ENCODE peak calls at places on chromosome 5, in six cellular contexts. D is endodermal cell, V is heart right ventricle, U is neural progenitor cell, I is epithelial cell of esophagus, R is lower lobe of right lung. W is an unnamed sample.

GRCh38 chr5:4862500-4862899 is 277.6 kb upstream of the ADAMTS16 start:
- DNase-seq in D (no peak), V (no peak), U (peak), I (peak), R (no peak), W (no peak)

GRCh38 chr5:27463446-27464149 is 425.2 kb upstream of the CDH9 start:
- DNase-seq in D (no peak), V (no peak), U (no peak), I (no peak), R (no peak), W (no peak)

GRCh38 chr5:138942861-138943260 is 67.7 kb upstream of the LRRTM2 start:
- DNase-seq in D (peak), V (no peak), U (no peak), I (no peak), R (no peak), W (no peak)

GRCh38 chr5:179623906-179624741 is 653 bp upstream of the HNRNPH1 start:
- DNase-seq in D (peak), V (no peak), U (peak), I (peak), R (peak), W (no peak)

GRCh38 chr5:9971301-9971700 is 278.4 kb downstream of the ATPSCKMT start:
- DNase-seq in D (no peak), V (no peak), U (no peak), I (no peak), R (no peak), W (no peak)

GRCh38 chr5:171667341-171668096 is 118.1 kb upstream of the SMIM23 start:
- DNase-seq in D (peak), V (peak), U (peak), I (peak), R (peak), W (no peak)

GRCh38 chr5:119327018-119327417 is 28.8 kb upstream of the TNFAIP8 start:
- DNase-seq in D (no peak), V (no peak), U (no peak), I (no peak), R (no peak), W (no peak)

GRCh38 chr5:122419195-122419894 is 107.3 kb downstream of the SNCAIP start:
- DNase-seq in D (no peak), V (no peak), U (no peak), I (no peak), R (no peak), W (no peak)

GRCh38 chr5:103808464-103809106 is 246.0 kb upstream of the NUDT12 start:
- DNase-seq in D (peak), V (no peak), U (peak), I (peak), R (no peak), W (no peak)

GRCh38 chr5:172284275-172284971 is 859 bp upstream of the UBTD2 start:
- DNase-seq in D (no peak), V (peak), U (no peak), I (no peak), R (peak), W (no peak)

GRCh38 chr5:173472784-173473278 is 143.6 kb downstream of the BOD1 start:
- DNase-seq in D (no peak), V (no peak), U (no peak), I (no peak), R (no peak), W (no peak)

GRCh38 chr5:34663771-34664496 is 7.8 kb downstream of the RAI14 start:
- DNase-seq in D (no peak), V (no peak), U (no peak), I (no peak), R (no peak), W (no peak)

GRCh38 chr5:112968411-112969106 is 8.0 kb upstream of the DCP2 start:
- DNase-seq in D (no peak), V (no peak), U (no peak), I (peak), R (no peak), W (no peak)

GRCh38 chr5:112407666-112408065 is 11.4 kb downstream of the EPB41L4A start:
- DNase-seq in D (no peak), V (no peak), U (no peak), I (no peak), R (no peak), W (no peak)

GRCh38 chr5:15584528-15584927 is 84.5 kb downstream of the FBXL7 start:
- DNase-seq in D (no peak), V (no peak), U (no peak), I (no peak), R (no peak), W (no peak)

GRCh38 chr5:2534970-2535369 is 216.5 kb downstream of the IRX2 start:
- DNase-seq in D (no peak), V (no peak), U (no peak), I (no peak), R (no peak), W (no peak)

GRCh38 chr5:132296412-132297001 is 2.3 kb downstream of the SLC22A4 start:
- DNase-seq in D (no peak), V (peak), U (no peak), I (no peak), R (no peak), W (no peak)

GRCh38 chr5:135829681-135830383 is 4.6 kb upstream of the SLC25A48 start:
- DNase-seq in D (peak), V (peak), U (peak), I (peak), R (peak), W (no peak)

GRCh38 chr5:117425163-117425562 is 850.5 kb upstream of the SEMA6A start:
- DNase-seq in D (peak), V (no peak), U (peak), I (no peak), R (no peak), W (no peak)

DNA sequence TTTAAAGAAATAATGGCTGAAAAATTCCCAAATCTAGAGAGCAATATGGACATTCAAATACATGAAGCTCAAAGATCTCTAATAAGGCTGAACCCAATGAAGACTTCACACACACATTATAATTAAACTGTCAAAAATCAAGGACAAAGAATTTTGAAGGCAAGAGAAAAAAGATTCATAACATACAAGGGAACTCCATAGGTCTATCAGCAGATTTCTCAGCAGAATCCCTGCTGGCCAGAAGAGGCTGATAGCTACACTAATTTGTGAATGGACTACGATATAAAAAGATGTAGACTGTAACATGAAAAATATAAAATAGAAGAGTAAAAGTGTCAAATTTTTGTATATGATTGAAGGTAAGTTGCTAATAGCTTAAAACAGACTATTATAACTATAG is 251.9 kb downstream of the ADAMTS6 start:
- DNase-seq in D (no peak), V (no peak), U (no peak), I (no peak), R (no peak), W (no peak)
- H3K4me3 ChIP-seq in D (peak), V (no peak), U (no peak), I (no peak), R (no peak), W (no peak)

GRCh38 chr5:92313385-92313784 is 930.3 kb upstream of the ARRDC3 start:
- DNase-seq in D (no peak), V (no peak), U (no peak), I (no peak), R (no peak), W (no peak)
- TF ChIP-seq CTCF in D (peak), V (no peak), U (peak), I (no peak), R (no peak), W (no peak)

DNA sequence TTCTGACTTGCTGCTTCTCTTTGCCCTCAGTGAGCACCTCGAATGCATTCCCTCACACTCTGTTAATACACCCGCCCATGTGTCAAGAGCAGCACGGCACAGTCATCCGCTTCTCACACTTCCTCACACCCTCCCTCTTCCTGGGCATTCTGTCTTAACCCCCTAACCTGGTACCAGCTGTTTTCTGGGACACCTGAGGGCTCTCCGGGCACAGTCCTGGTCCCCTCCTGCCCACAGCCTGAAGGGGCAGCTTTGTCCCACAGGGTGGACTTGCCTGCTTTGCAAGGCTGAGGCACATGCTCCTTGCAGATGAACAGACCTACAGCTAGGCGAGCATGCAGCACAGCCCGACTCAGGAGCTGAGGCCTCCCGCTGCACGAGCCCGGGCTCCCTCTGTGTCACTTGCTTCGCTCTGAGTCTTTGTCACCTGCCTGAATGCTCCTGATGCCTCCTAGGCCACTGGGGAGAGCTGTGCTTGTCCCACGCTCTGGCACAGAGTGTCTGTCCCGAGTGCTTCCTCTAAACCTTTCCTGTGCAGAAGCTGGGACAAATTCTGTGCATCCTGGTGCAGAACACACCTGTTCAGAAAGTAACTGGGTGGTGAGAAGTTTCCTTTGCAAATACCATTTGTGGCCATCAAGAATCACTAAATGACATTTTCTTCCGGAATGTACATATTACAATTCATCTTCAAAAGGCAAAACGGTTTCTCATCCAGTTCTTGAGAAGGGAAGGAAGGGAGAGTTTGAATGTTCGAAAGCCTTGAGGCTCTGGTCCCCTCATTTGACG is 47.8 kb downstream of the AHRR start:
- DNase-seq in D (peak), V (peak), U (no peak), I (no peak), R (peak), W (no peak)
- H3K4me3 ChIP-seq in D (no peak), V (no peak), U (no peak), I (no peak), R (no peak), W (no peak)

DNA sequence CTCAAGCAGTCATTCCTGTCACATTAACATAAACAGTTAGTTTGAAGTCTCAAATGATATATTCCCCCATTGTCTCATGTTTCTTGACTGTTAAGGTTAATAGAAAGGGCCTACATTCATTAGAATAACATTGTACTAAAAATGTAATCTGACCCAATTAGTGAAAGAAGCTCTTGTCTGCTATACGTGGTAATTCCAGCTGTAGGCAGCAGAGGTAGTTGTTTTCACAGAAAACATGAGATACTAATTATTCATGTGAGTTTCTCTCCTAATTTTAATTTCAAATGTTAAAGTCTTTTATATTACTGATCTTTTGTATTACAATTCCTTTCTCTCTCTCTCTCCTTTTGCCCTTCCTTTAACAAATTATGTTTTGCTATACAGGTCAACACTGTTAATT is 26.0 kb upstream of the AP3B1 start:
- DNase-seq in D (no peak), V (no peak), U (peak), I (peak), R (no peak), W (no peak)
- TF ChIP-seq CTCF in D (peak), V (peak), U (peak), I (peak), R (peak), W (peak)

DNA sequence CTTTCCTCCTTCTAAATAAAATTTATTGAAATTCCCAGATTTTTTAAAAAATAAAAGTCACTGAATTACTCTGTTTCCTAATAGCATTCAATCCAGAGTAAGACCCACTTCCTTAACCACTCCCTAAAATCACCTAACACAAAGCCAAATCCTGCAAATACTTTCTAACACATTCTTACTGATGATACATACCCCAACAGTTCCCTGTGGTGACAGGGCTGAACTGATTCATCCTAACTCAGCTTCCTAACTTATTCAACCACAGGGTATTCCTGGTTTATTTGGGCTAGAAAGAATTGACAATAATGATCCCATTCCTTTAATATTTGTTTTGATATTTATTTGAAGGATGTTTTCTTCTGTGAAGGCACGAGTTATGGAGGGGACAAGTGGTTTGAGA is 40.7 kb upstream of the ZNF300 start:
- DNase-seq in D (no peak), V (no peak), U (no peak), I (peak), R (no peak), W (no peak)
- H3K4me3 ChIP-seq in D (no peak), V (peak), U (no peak), I (peak), R (peak), W (no peak)

W was measured in GM12864.